ENCODE peak calls at places on chromosomes 13 and 19, in ten cellular contexts. G is psoas muscle; J is mucosa of descending colon; L is NCI-H187; Y is stimulated activated CD8-positive, alpha-beta memory T cell treated with anti-CD3 and anti-CD28 coated beads, Interleukin-15, amount 100 ng/mL, for 24 hours; W is breast epithelium; Q is left ventricle myocardium inferior; K is activated naive CD4-positive, alpha-beta T cell treated with anti-CD3 and anti-CD28 coated beads, Interleukin-2, amount 10 ng/mL, durations not matched to agents 7 days and 5 days; P is colonic mucosa; E is substantia nigra. A is an unnamed sample.

GRCh38 chr13:42322806-42323205 is 50.9 kb downstream of the AKAP11 start:
- DNase-seq in G (no peak), J (no peak), L (no peak), Y (no peak), W (no peak), Q (no peak), K (no peak), P (no peak), E (no peak), A (no peak)

GRCh38 chr13:93260591-93260990 is 34.0 kb downstream of the GPC6 start:
- DNase-seq in G (no peak), J (no peak), L (no peak), Y (no peak), W (no peak), Q (no peak), K (no peak), P (no peak), E (no peak), A (no peak)

GRCh38 chr19:14218615-14219330 is 12.8 kb upstream of the ADGRL1 start:
- DNase-seq in G (no peak), J (no peak), L (no peak), Y (no peak), W (no peak), Q (no peak), K (no peak), P (no peak), E (no peak), A (no peak)

GRCh38 chr19:13127051-13127450 is 9.0 kb downstream of the NACC1 start:
- DNase-seq in G (no peak), J (no peak), L (no peak), Y (no peak), W (no peak), Q (no peak), K (no peak), P (no peak), E (no peak), A (no peak)

GRCh38 chr13:49836516-49836915 is 44.0 kb upstream of the KPNA3 start:
- DNase-seq in G (no peak), J (no peak), L (no peak), Y (no peak), W (no peak), Q (no peak), K (no peak), P (no peak), E (no peak), A (no peak)

GRCh38 chr13:99991013-99991805 is 9.6 kb downstream of the ZIC2 start:
- DNase-seq in G (no peak), J (no peak), L (no peak), Y (no peak), W (no peak), Q (no peak), K (no peak), P (no peak), E (no peak), A (no peak)

GRCh38 chr19:11247391-11247790 is 8.0 kb downstream of the ANGPTL8 start:
- DNase-seq in G (peak; percentile 85), J (no peak), L (no peak), Y (no peak), W (no peak), Q (peak; percentile 90), K (no peak), P (no peak), E (no peak), A (no peak)

GRCh38 chr13:93145199-93145598 is 81.4 kb upstream of the GPC6 start:
- DNase-seq in G (no peak), J (no peak), L (no peak), Y (no peak), W (no peak), Q (no peak), K (no peak), P (no peak), E (no peak), A (no peak)

GRCh38 chr13:113861433-113862030 is 2.3 kb downstream of the GAS6 start:
- DNase-seq in G (peak; percentile 48), J (no peak), L (no peak), Y (no peak), W (peak; percentile 59), Q (no peak), K (no peak), P (peak; percentile 43), E (no peak), A (no peak)

GRCh38 chr19:16394111-16394510 is 69.5 kb downstream of the KLF2 start:
- DNase-seq in G (peak; percentile 3), J (no peak), L (no peak), Y (no peak), W (no peak), Q (no peak), K (no peak), P (no peak), E (no peak), A (no peak)

GRCh38 chr13:102900193-102900608 is 54.4 kb downstream of the ERCC5 start:
- DNase-seq in G (no peak), J (no peak), L (no peak), Y (no peak), W (no peak), Q (no peak), K (no peak), P (no peak), E (no peak), A (no peak)

GRCh38 chr19:31214086-31214485 is 135.2 kb downstream of the TSHZ3 start:
- DNase-seq in G (peak; percentile 87), J (peak; percentile 63), L (no peak), Y (peak; percentile 41), W (peak; percentile 94), Q (peak; percentile 19), K (peak; percentile 94), P (peak; percentile 42), E (no peak), A (peak; percentile 98)

GRCh38 chr13:77213644-77214043 is 113.2 kb downstream of the MYCBP2 start:
- DNase-seq in G (no peak), J (no peak), L (no peak), Y (no peak), W (no peak), Q (no peak), K (no peak), P (no peak), E (no peak), A (no peak)

GRCh38 chr13:33349996-33350826 is 64.7 kb upstream of the STARD13 start:
- DNase-seq in G (peak; percentile 72), J (peak; percentile 81), L (no peak), Y (no peak), W (no peak), Q (peak; percentile 65), K (no peak), P (peak; percentile 71), E (peak; percentile 52), A (no peak)

GRCh38 chr19:53132231-53132991 is at the start of gene ZNF415:
- DNase-seq in G (peak; percentile 87), J (peak; percentile 88), L (peak; percentile 32), Y (no peak), W (peak; percentile 75), Q (peak; percentile 82), K (peak; percentile 57), P (peak; percentile 84), E (peak; percentile 82), A (peak; percentile 43)

GRCh38 chr19:13118424-13119193 is 545 bp downstream of the NACC1 start:
- DNase-seq in G (peak; percentile 74), J (peak; percentile 75), L (no peak), Y (no peak), W (no peak), Q (peak; percentile 43), K (peak; percentile 75), P (peak; percentile 64), E (no peak), A (peak; percentile 81)

GRCh38 chr13:89066868-89067466 is 1395.8 kb downstream of the SLITRK5 start:
- DNase-seq in G (no peak), J (no peak), L (no peak), Y (no peak), W (no peak), Q (no peak), K (peak; percentile 22), P (peak; percentile 39), E (peak; percentile 59), A (no peak)